ENCODE peak calls at places on chromosome 14, in nine cellular contexts. One of them, this sample, is unnamed.
A peak's percentile ranks its signal among the peaks of the same experiment; 100 is the strongest.

GRCh38 chr14:56659964-56660551 is 80.5 kb downstream of the TMEM260 start:
- DNase-seq in NCI-H1092 treated with DMSO at 0.1 percent for 48 hours: peak; percentile 66
- DNase-seq in activated B cell treated with CpG ODN at 0.5 μM for 24 hours: no peak
- DNase-seq in NCI-H146: peak; percentile 57
- DNase-seq in nephron progenitor cell: no peak
- DNase-seq in T1000: no peak
- DNase-seq in HCEC 1CT: peak; percentile 37
- DNase-seq in thyroid gland: no peak
- DNase-seq in effector memory CD8-positive, alpha-beta T cell: no peak
- DNase-seq in this sample: peak; percentile 45

GRCh38 chr14:92986254-92987147 is 63.6 kb downstream of the CHGA start:
- DNase-seq in HCEC 1CT: peak; percentile 49
- DNase-seq in NCI-H1092 treated with DMSO at 0.1 percent for 48 hours: no peak
- DNase-seq in activated B cell treated with CpG ODN at 0.5 μM for 24 hours: no peak
- DNase-seq in nephron progenitor cell: no peak
- DNase-seq in effector memory CD8-positive, alpha-beta T cell: no peak
- DNase-seq in NCI-H146: no peak
- DNase-seq in thyroid gland: peak; percentile 83
- DNase-seq in T1000: peak; percentile 41
- DNase-seq in this sample: peak; percentile 82

GRCh38 chr14:104745431-104745830 is 7.5 kb upstream of the SIVA1 start:
- DNase-seq in NCI-H146: no peak
- DNase-seq in T1000: no peak
- DNase-seq in nephron progenitor cell: no peak
- DNase-seq in effector memory CD8-positive, alpha-beta T cell: no peak
- DNase-seq in NCI-H1092 treated with DMSO at 0.1 percent for 48 hours: no peak
- DNase-seq in activated B cell treated with CpG ODN at 0.5 μM for 24 hours: no peak
- DNase-seq in thyroid gland: no peak
- DNase-seq in HCEC 1CT: no peak
- DNase-seq in this sample: no peak

GRCh38 chr14:100188392-100189030 is 29.1 kb upstream of the DEGS2 start:
- DNase-seq in thyroid gland: no peak
- DNase-seq in activated B cell treated with CpG ODN at 0.5 μM for 24 hours: no peak
- DNase-seq in NCI-H146: no peak
- DNase-seq in effector memory CD8-positive, alpha-beta T cell: no peak
- DNase-seq in NCI-H1092 treated with DMSO at 0.1 percent for 48 hours: no peak
- DNase-seq in T1000: no peak
- DNase-seq in nephron progenitor cell: no peak
- DNase-seq in HCEC 1CT: no peak
- DNase-seq in this sample: no peak

GRCh38 chr14:79464468-79464867 is 746.8 kb downstream of the DIO2 start:
- DNase-seq in activated B cell treated with CpG ODN at 0.5 μM for 24 hours: no peak
- DNase-seq in nephron progenitor cell: no peak
- DNase-seq in NCI-H146: no peak
- DNase-seq in HCEC 1CT: peak; percentile 12
- DNase-seq in NCI-H1092 treated with DMSO at 0.1 percent for 48 hours: no peak
- DNase-seq in effector memory CD8-positive, alpha-beta T cell: no peak
- DNase-seq in thyroid gland: no peak
- DNase-seq in T1000: no peak
- DNase-seq in this sample: no peak

GRCh38 chr14:41986726-41987125 is 380.1 kb downstream of the LRFN5 start:
- DNase-seq in HCEC 1CT: no peak
- DNase-seq in activated B cell treated with CpG ODN at 0.5 μM for 24 hours: no peak
- DNase-seq in effector memory CD8-positive, alpha-beta T cell: no peak
- DNase-seq in NCI-H1092 treated with DMSO at 0.1 percent for 48 hours: no peak
- DNase-seq in T1000: no peak
- DNase-seq in thyroid gland: no peak
- DNase-seq in nephron progenitor cell: no peak
- DNase-seq in NCI-H146: no peak
- DNase-seq in this sample: no peak

GRCh38 chr14:97299661-97300060 is 502.5 kb downstream of the VRK1 start:
- DNase-seq in T1000: no peak
- DNase-seq in activated B cell treated with CpG ODN at 0.5 μM for 24 hours: no peak
- DNase-seq in effector memory CD8-positive, alpha-beta T cell: no peak
- DNase-seq in NCI-H146: no peak
- DNase-seq in thyroid gland: no peak
- DNase-seq in NCI-H1092 treated with DMSO at 0.1 percent for 48 hours: peak; percentile 6
- DNase-seq in HCEC 1CT: no peak
- DNase-seq in nephron progenitor cell: peak; percentile 8
- DNase-seq in this sample: no peak

GRCh38 chr14:96688629-96689028 is 108.6 kb upstream of the VRK1 start:
- DNase-seq in HCEC 1CT: no peak
- DNase-seq in NCI-H1092 treated with DMSO at 0.1 percent for 48 hours: no peak
- DNase-seq in T1000: no peak
- DNase-seq in NCI-H146: no peak
- DNase-seq in activated B cell treated with CpG ODN at 0.5 μM for 24 hours: no peak
- DNase-seq in nephron progenitor cell: no peak
- DNase-seq in thyroid gland: no peak
- DNase-seq in effector memory CD8-positive, alpha-beta T cell: no peak
- DNase-seq in this sample: no peak

GRCh38 chr14:64220466-64220865 is 73.7 kb downstream of the ESR2 start:
- DNase-seq in activated B cell treated with CpG ODN at 0.5 μM for 24 hours: no peak
- DNase-seq in HCEC 1CT: no peak
- DNase-seq in NCI-H1092 treated with DMSO at 0.1 percent for 48 hours: no peak
- DNase-seq in effector memory CD8-positive, alpha-beta T cell: no peak
- DNase-seq in nephron progenitor cell: no peak
- DNase-seq in T1000: no peak
- DNase-seq in thyroid gland: no peak
- DNase-seq in NCI-H146: no peak
- DNase-seq in this sample: no peak

GRCh38 chr14:21104448-21105060 is 3.7 kb downstream of the TMEM253 start:
- DNase-seq in activated B cell treated with CpG ODN at 0.5 μM for 24 hours: no peak
- DNase-seq in nephron progenitor cell: peak; percentile 65
- DNase-seq in effector memory CD8-positive, alpha-beta T cell: peak; percentile 47
- DNase-seq in T1000: peak; percentile 39
- DNase-seq in NCI-H1092 treated with DMSO at 0.1 percent for 48 hours: peak; percentile 86
- DNase-seq in NCI-H146: peak; percentile 76
- DNase-seq in thyroid gland: peak; percentile 86
- DNase-seq in HCEC 1CT: peak; percentile 79
- DNase-seq in this sample: peak; percentile 84

GRCh38 chr14:88848571-88848970 is 24.1 kb downstream of the TTC8 start:
- DNase-seq in NCI-H1092 treated with DMSO at 0.1 percent for 48 hours: no peak
- DNase-seq in T1000: no peak
- DNase-seq in effector memory CD8-positive, alpha-beta T cell: no peak
- DNase-seq in thyroid gland: no peak
- DNase-seq in HCEC 1CT: peak; percentile 67
- DNase-seq in NCI-H146: no peak
- DNase-seq in activated B cell treated with CpG ODN at 0.5 μM for 24 hours: no peak
- DNase-seq in nephron progenitor cell: no peak
- DNase-seq in this sample: no peak

GRCh38 chr14:57725399-57726077 is 140.4 kb downstream of the SLC35F4 start:
- DNase-seq in NCI-H146: no peak
- DNase-seq in activated B cell treated with CpG ODN at 0.5 μM for 24 hours: no peak
- DNase-seq in NCI-H1092 treated with DMSO at 0.1 percent for 48 hours: no peak
- DNase-seq in T1000: no peak
- DNase-seq in effector memory CD8-positive, alpha-beta T cell: no peak
- DNase-seq in nephron progenitor cell: no peak
- DNase-seq in thyroid gland: no peak
- DNase-seq in HCEC 1CT: peak; percentile 79
- DNase-seq in this sample: no peak

GRCh38 chr14:75977544-75977943 is 4.3 kb downstream of the TGFB3 start:
- DNase-seq in HCEC 1CT: peak; percentile 31
- DNase-seq in T1000: no peak
- DNase-seq in NCI-H1092 treated with DMSO at 0.1 percent for 48 hours: no peak
- DNase-seq in NCI-H146: no peak
- DNase-seq in activated B cell treated with CpG ODN at 0.5 μM for 24 hours: no peak
- DNase-seq in thyroid gland: no peak
- DNase-seq in nephron progenitor cell: no peak
- DNase-seq in effector memory CD8-positive, alpha-beta T cell: no peak
- DNase-seq in this sample: no peak

GRCh38 chr14:104009297-104009696 is 67.0 kb upstream of the RD3L start:
- DNase-seq in NCI-H1092 treated with DMSO at 0.1 percent for 48 hours: no peak
- DNase-seq in effector memory CD8-positive, alpha-beta T cell: no peak
- DNase-seq in nephron progenitor cell: no peak
- DNase-seq in NCI-H146: no peak
- DNase-seq in thyroid gland: no peak
- DNase-seq in T1000: no peak
- DNase-seq in activated B cell treated with CpG ODN at 0.5 μM for 24 hours: no peak
- DNase-seq in HCEC 1CT: peak; percentile 26
- DNase-seq in this sample: peak; percentile 31

GRCh38 chr14:33188880-33189279 is 250.2 kb downstream of the NPAS3 start:
- DNase-seq in nephron progenitor cell: no peak
- DNase-seq in NCI-H1092 treated with DMSO at 0.1 percent for 48 hours: no peak
- DNase-seq in activated B cell treated with CpG ODN at 0.5 μM for 24 hours: no peak
- DNase-seq in NCI-H146: no peak
- DNase-seq in thyroid gland: peak; percentile 5
- DNase-seq in T1000: no peak
- DNase-seq in effector memory CD8-positive, alpha-beta T cell: no peak
- DNase-seq in HCEC 1CT: no peak
- DNase-seq in this sample: no peak

GRCh38 chr14:61247935-61248334 is 33.2 kb downstream of the TMEM30B start:
- DNase-seq in T1000: no peak
- DNase-seq in nephron progenitor cell: no peak
- DNase-seq in thyroid gland: no peak
- DNase-seq in HCEC 1CT: peak; percentile 89
- DNase-seq in activated B cell treated with CpG ODN at 0.5 μM for 24 hours: no peak
- DNase-seq in NCI-H146: no peak
- DNase-seq in effector memory CD8-positive, alpha-beta T cell: no peak
- DNase-seq in NCI-H1092 treated with DMSO at 0.1 percent for 48 hours: no peak
- DNase-seq in this sample: peak; percentile 60

GRCh38 chr14:104359969-104360442 is 219.6 kb upstream of the C14orf180 start:
- DNase-seq in NCI-H1092 treated with DMSO at 0.1 percent for 48 hours: no peak
- DNase-seq in activated B cell treated with CpG ODN at 0.5 μM for 24 hours: no peak
- DNase-seq in thyroid gland: no peak
- DNase-seq in T1000: no peak
- DNase-seq in NCI-H146: no peak
- DNase-seq in nephron progenitor cell: no peak
- DNase-seq in HCEC 1CT: no peak
- DNase-seq in effector memory CD8-positive, alpha-beta T cell: no peak
- DNase-seq in this sample: no peak